ENCODE peak calls at places on chromosome 1, in six cellular contexts. One of them, this sample, is unnamed.
A peak's percentile ranks its signal among the peaks of the same experiment; 100 is the strongest.

GRCh38 chr1:55854911-55855310 is 639.7 kb upstream of the USP24 start:
- DNase-seq in breast epithelium: no peak
- DNase-seq in left ventricle myocardium inferior: no peak
- DNase-seq in right lobe of liver: no peak
- DNase-seq in ovary: no peak
- DNase-seq in heart left ventricle: no peak
- DNase-seq in this sample: no peak

GRCh38 chr1:35287807-35288640 is 19.5 kb downstream of the ZMYM4 start:
- DNase-seq in ovary: no peak
- DNase-seq in right lobe of liver: no peak
- DNase-seq in breast epithelium: no peak
- DNase-seq in left ventricle myocardium inferior: no peak
- DNase-seq in heart left ventricle: no peak
- DNase-seq in this sample: no peak

GRCh38 chr1:71753746-71754145 is 528.6 kb downstream of the NEGR1 start:
- DNase-seq in left ventricle myocardium inferior: no peak
- DNase-seq in breast epithelium: no peak
- DNase-seq in right lobe of liver: no peak
- DNase-seq in heart left ventricle: no peak
- DNase-seq in ovary: no peak
- DNase-seq in this sample: no peak

GRCh38 chr1:232978091-232978634 is 27.8 kb downstream of the NTPCR start:
- DNase-seq in left ventricle myocardium inferior: no peak
- DNase-seq in breast epithelium: no peak
- DNase-seq in ovary: no peak
- DNase-seq in heart left ventricle: no peak
- DNase-seq in right lobe of liver: no peak
- DNase-seq in this sample: no peak

GRCh38 chr1:170073893-170074249 is 624 bp downstream of the KIFAP3 start:
- DNase-seq in ovary: no peak
- DNase-seq in heart left ventricle: no peak
- DNase-seq in left ventricle myocardium inferior: no peak
- DNase-seq in right lobe of liver: no peak
- DNase-seq in breast epithelium: no peak
- DNase-seq in this sample: no peak

GRCh38 chr1:48761411-48761810 is 15.3 kb downstream of the BEND5 start:
- DNase-seq in heart left ventricle: no peak
- DNase-seq in breast epithelium: no peak
- DNase-seq in ovary: no peak
- DNase-seq in right lobe of liver: no peak
- DNase-seq in left ventricle myocardium inferior: no peak
- DNase-seq in this sample: no peak

GRCh38 chr1:11059166-11059989 is 440 bp downstream of the SRM start:
- DNase-seq in ovary: no peak
- DNase-seq in right lobe of liver: peak; percentile 46
- DNase-seq in heart left ventricle: no peak
- DNase-seq in left ventricle myocardium inferior: peak; percentile 24
- DNase-seq in breast epithelium: no peak
- DNase-seq in this sample: no peak

GRCh38 chr1:7036393-7036792 is 251.1 kb downstream of the CAMTA1 start:
- DNase-seq in left ventricle myocardium inferior: no peak
- DNase-seq in breast epithelium: no peak
- DNase-seq in heart left ventricle: no peak
- DNase-seq in right lobe of liver: no peak
- DNase-seq in ovary: no peak
- DNase-seq in this sample: no peak

GRCh38 chr1:161274874-161275273 is 16.3 kb downstream of the PCP4L1 start:
- DNase-seq in ovary: no peak
- DNase-seq in breast epithelium: no peak
- DNase-seq in heart left ventricle: no peak
- DNase-seq in right lobe of liver: no peak
- DNase-seq in left ventricle myocardium inferior: no peak
- DNase-seq in this sample: no peak

GRCh38 chr1:90074555-90075315 is 79.8 kb downstream of the ZNF326 start:
- DNase-seq in ovary: no peak
- DNase-seq in right lobe of liver: no peak
- DNase-seq in heart left ventricle: no peak
- DNase-seq in breast epithelium: no peak
- DNase-seq in left ventricle myocardium inferior: no peak
- DNase-seq in this sample: no peak

GRCh38 chr1:178271471-178271870 is 177.6 kb downstream of the RASAL2 start:
- DNase-seq in ovary: no peak
- DNase-seq in right lobe of liver: no peak
- DNase-seq in breast epithelium: no peak
- DNase-seq in heart left ventricle: no peak
- DNase-seq in left ventricle myocardium inferior: no peak
- DNase-seq in this sample: no peak

GRCh38 chr1:167641786-167642500 is 11.9 kb downstream of the RCSD1 start:
- DNase-seq in heart left ventricle: no peak
- DNase-seq in right lobe of liver: no peak
- DNase-seq in ovary: no peak
- DNase-seq in left ventricle myocardium inferior: no peak
- DNase-seq in breast epithelium: no peak
- DNase-seq in this sample: no peak

GRCh38 chr1:27934818-27935549 is at the start of gene SMPDL3B:
- DNase-seq in breast epithelium: peak; percentile 57
- DNase-seq in ovary: no peak
- DNase-seq in left ventricle myocardium inferior: no peak
- DNase-seq in heart left ventricle: no peak
- DNase-seq in right lobe of liver: no peak
- DNase-seq in this sample: no peak

GRCh38 chr1:61234582-61234909 is 152.2 kb downstream of the NFIA start:
- DNase-seq in breast epithelium: no peak
- DNase-seq in right lobe of liver: no peak
- DNase-seq in left ventricle myocardium inferior: no peak
- DNase-seq in heart left ventricle: no peak
- DNase-seq in ovary: no peak
- DNase-seq in this sample: no peak

GRCh38 chr1:61240878-61241277 is 158.5 kb downstream of the NFIA start:
- DNase-seq in ovary: no peak
- DNase-seq in right lobe of liver: no peak
- DNase-seq in heart left ventricle: no peak
- DNase-seq in left ventricle myocardium inferior: no peak
- DNase-seq in breast epithelium: no peak
- DNase-seq in this sample: no peak

GRCh38 chr1:61237659-61238370 is 155.5 kb downstream of the NFIA start:
- DNase-seq in breast epithelium: no peak
- DNase-seq in right lobe of liver: no peak
- DNase-seq in left ventricle myocardium inferior: no peak
- DNase-seq in ovary: no peak
- DNase-seq in heart left ventricle: no peak
- DNase-seq in this sample: no peak

GRCh38 chr1:61238371-61238689 is 156.0 kb downstream of the NFIA start:
- DNase-seq in heart left ventricle: no peak
- DNase-seq in ovary: no peak
- DNase-seq in right lobe of liver: no peak
- DNase-seq in left ventricle myocardium inferior: no peak
- DNase-seq in breast epithelium: no peak
- DNase-seq in this sample: no peak

DNA sequence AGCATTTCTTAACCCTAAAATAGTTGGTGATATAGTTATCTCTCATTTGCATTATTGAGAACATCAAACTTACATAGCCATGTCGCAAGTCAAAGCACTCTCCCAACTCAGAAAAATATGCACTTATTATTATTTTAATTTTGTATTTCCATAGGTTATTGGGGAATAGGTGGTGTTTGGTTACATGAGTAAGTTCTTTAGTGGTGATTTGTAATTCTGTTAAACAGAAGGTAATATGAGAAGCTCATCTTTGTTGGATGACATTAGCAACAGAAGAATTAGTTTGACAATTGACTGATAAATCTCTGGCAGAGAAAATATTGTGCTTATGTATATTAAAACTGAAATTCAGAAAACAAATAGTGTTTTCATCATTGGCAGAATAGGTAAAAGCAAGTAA is 154.8 kb downstream of the NFIA start:
- DNase-seq in breast epithelium: no peak
- DNase-seq in left ventricle myocardium inferior: no peak
- DNase-seq in heart left ventricle: no peak
- DNase-seq in right lobe of liver: no peak
- DNase-seq in ovary: no peak
- DNase-seq in this sample: no peak
- H3K4me3 ChIP-seq in breast epithelium: no peak overlapping the region
- H3K4me3 ChIP-seq in left ventricle myocardium inferior: no peak overlapping the region
- H3K4me3 ChIP-seq in heart left ventricle: no peak overlapping the region
- H3K4me3 ChIP-seq in right lobe of liver: no peak overlapping the region
- H3K4me3 ChIP-seq in ovary: no peak overlapping the region
- H3K4me3 ChIP-seq in this sample: no peak overlapping the region

GRCh38 chr1:67648582-67649326 is 36.2 kb upstream of the GADD45A start:
- DNase-seq in breast epithelium: no peak
- DNase-seq in ovary: no peak
- DNase-seq in heart left ventricle: no peak
- DNase-seq in right lobe of liver: no peak
- DNase-seq in left ventricle myocardium inferior: no peak
- DNase-seq in this sample: no peak
- H3K4me1 ChIP-seq in breast epithelium: peaks cover 7% of the 10 kb centered on the region
- H3K4me1 ChIP-seq in ovary: peaks cover 10% of the 10 kb centered on the region
- H3K4me1 ChIP-seq in heart left ventricle: peaks cover 20% of the 10 kb centered on the region
- H3K4me1 ChIP-seq in right lobe of liver: no peaks in the 10 kb centered on the region
- H3K4me1 ChIP-seq in left ventricle myocardium inferior: peaks cover 32% of the 10 kb centered on the region
- H3K4me1 ChIP-seq in this sample: peaks cover 7% of the 10 kb centered on the region

DNA sequence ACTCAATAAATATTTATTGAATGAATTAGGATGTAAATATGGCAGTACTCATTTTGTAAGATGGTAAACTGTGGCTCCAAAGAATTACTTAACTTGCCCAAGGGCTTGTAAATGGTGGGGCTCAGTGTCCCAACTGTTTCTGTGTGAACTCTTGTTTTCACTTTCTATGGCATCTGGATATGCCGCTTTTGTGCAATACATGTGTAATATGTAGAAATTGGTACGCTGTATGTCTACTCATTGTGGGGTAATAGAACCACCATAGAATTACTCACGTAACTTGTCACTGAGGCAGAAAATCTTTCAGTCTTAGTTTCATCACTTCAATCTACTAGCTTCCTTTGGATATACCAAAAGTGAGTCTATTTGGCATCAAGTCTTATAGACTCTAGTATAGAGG is 977 bp downstream of the PRPF3 start:
- DNase-seq in breast epithelium: no peak
- DNase-seq in left ventricle myocardium inferior: no peak
- DNase-seq in heart left ventricle: no peak
- DNase-seq in right lobe of liver: no peak
- DNase-seq in ovary: no peak
- DNase-seq in this sample: no peak
- H3K27ac ChIP-seq in breast epithelium: peak overlapping the region; percentile 93
- H3K27ac ChIP-seq in left ventricle myocardium inferior: no peak overlapping the region
- H3K27ac ChIP-seq in heart left ventricle: no peak overlapping the region
- H3K27ac ChIP-seq in right lobe of liver: no peak overlapping the region
- H3K27ac ChIP-seq in ovary: no peak overlapping the region
- H3K27ac ChIP-seq in this sample: peak overlapping the region; percentile 62

DNA sequence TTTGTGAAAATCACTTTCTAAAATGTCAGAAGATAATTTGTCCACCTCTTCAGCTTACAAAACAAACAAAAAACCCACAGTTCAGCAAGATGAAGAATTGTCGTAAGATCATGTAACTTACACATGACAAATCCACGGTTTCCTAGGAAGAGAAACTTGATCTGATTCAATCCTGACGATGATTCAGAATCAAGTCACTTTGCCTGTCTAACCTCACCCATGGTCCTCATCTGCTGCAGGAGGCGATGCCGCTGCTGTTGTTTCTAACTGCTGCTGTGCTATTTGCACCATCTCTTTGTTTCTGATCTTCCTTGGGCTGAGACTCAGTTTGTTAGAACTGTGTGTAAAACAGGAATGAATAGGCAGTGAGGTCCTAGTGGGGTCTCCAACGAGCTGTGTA is 10.1 kb downstream of the NTRK1 start:
- DNase-seq in left ventricle myocardium inferior: no peak
- DNase-seq in breast epithelium: no peak
- DNase-seq in right lobe of liver: no peak
- DNase-seq in heart left ventricle: no peak
- DNase-seq in ovary: no peak
- DNase-seq in this sample: no peak
- H3K4me3 ChIP-seq in left ventricle myocardium inferior: no peak overlapping the region
- H3K4me3 ChIP-seq in breast epithelium: no peak overlapping the region
- H3K4me3 ChIP-seq in right lobe of liver: no peak overlapping the region
- H3K4me3 ChIP-seq in heart left ventricle: no peak overlapping the region
- H3K4me3 ChIP-seq in ovary: no peak overlapping the region
- H3K4me3 ChIP-seq in this sample: peak overlapping the region; percentile 8

GRCh38 chr1:25891606-25892005 is 14.6 kb downstream of the STMN1 start:
- DNase-seq in ovary: no peak
- DNase-seq in left ventricle myocardium inferior: no peak
- DNase-seq in breast epithelium: no peak
- DNase-seq in right lobe of liver: no peak
- DNase-seq in heart left ventricle: no peak
- DNase-seq in this sample: no peak

GRCh38 chr1:25896266-25896665 is 10.0 kb downstream of the STMN1 start:
- DNase-seq in ovary: no peak
- DNase-seq in left ventricle myocardium inferior: no peak
- DNase-seq in breast epithelium: no peak
- DNase-seq in heart left ventricle: no peak
- DNase-seq in right lobe of liver: no peak
- DNase-seq in this sample: no peak

GRCh38 chr1:25890249-25891034 is 14.9 kb upstream of the PAQR7 start:
- DNase-seq in left ventricle myocardium inferior: no peak
- DNase-seq in heart left ventricle: no peak
- DNase-seq in right lobe of liver: peak; percentile 41
- DNase-seq in breast epithelium: no peak
- DNase-seq in ovary: peak; percentile 51
- DNase-seq in this sample: peak; percentile 96

GRCh38 chr1:25895365-25895990 is 10.7 kb downstream of the STMN1 start:
- DNase-seq in ovary: peak; percentile 90
- DNase-seq in right lobe of liver: peak; percentile 87
- DNase-seq in breast epithelium: peak; percentile 85
- DNase-seq in heart left ventricle: peak; percentile 94
- DNase-seq in left ventricle myocardium inferior: peak; percentile 88
- DNase-seq in this sample: peak; percentile 85

DNA sequence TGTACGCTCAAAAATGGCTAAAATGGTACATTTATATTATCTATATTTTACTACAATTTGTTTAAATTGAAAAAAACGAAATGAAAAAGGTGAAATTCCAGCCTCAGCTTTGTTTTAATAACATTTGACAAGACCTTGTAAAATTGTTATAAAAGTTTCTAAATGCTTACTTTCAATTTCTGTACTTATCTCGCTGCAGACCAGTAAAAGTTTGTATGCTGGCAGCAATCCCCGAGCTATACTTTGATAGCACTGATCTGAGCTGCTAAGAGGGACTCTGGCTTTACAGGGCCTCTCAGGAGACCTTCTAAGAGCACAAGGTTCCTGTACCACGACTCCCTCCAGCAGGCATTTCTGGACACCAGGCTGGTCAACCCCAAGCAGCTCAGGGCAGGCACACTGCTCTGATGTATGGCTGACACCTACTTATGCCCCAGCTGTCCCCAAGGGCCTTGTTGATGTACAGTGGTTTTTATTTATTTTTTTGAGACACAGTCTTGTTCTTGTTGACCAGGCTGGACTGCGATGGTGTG is 13.1 kb downstream of the STMN1 start:
- DNase-seq in right lobe of liver: no peak
- DNase-seq in breast epithelium: no peak
- DNase-seq in ovary: no peak
- DNase-seq in left ventricle myocardium inferior: no peak
- DNase-seq in heart left ventricle: no peak
- DNase-seq in this sample: no peak
- H3K4me1 ChIP-seq in right lobe of liver: no peaks in the 10 kb centered on the region
- H3K4me1 ChIP-seq in breast epithelium: no peaks in the 10 kb centered on the region
- H3K4me1 ChIP-seq in ovary: peaks cover 36% of the 10 kb centered on the region
- H3K4me1 ChIP-seq in left ventricle myocardium inferior: peaks cover 10% of the 10 kb centered on the region
- H3K4me1 ChIP-seq in heart left ventricle: peaks cover 5% of the 10 kb centered on the region
- H3K4me1 ChIP-seq in this sample: peaks cover 48% of the 10 kb centered on the region

GRCh38 chr1:39566441-39567137 is 10.0 kb downstream of the PABPC4 start:
- DNase-seq in breast epithelium: no peak
- DNase-seq in right lobe of liver: peak; percentile 73
- DNase-seq in left ventricle myocardium inferior: no peak
- DNase-seq in ovary: no peak
- DNase-seq in heart left ventricle: no peak
- DNase-seq in this sample: no peak
- H3K27ac ChIP-seq in breast epithelium: no peak overlapping the region
- H3K27ac ChIP-seq in right lobe of liver: no peak overlapping the region
- H3K27ac ChIP-seq in left ventricle myocardium inferior: no peak overlapping the region
- H3K27ac ChIP-seq in ovary: no peak overlapping the region
- H3K27ac ChIP-seq in heart left ventricle: no peak overlapping the region
- H3K27ac ChIP-seq in this sample: no peak overlapping the region